ENCODE peak calls at places on chromosomes 11 and 22, in ten cellular contexts. H, L, P, J, X, E, Q, C, U and G are unnamed samples.

GRCh38 chr11:115784796-115785521 is 280.7 kb upstream of the CADM1 start:
- DNase-seq in H (no peak), L (no peak), P (no peak), J (no peak), X (no peak), E (no peak), Q (no peak), C (no peak), U (peak; percentile 32), G (no peak)

GRCh38 chr11:71499125-71499524 is 27.9 kb upstream of the KRTAP5-7 start:
- DNase-seq in H (no peak), L (no peak), P (no peak), J (no peak), X (no peak), E (peak; percentile 53), Q (no peak), C (peak; percentile 4), U (no peak), G (no peak)

GRCh38 chr11:78228467-78228866 is 39.7 kb downstream of the USP35 start:
- DNase-seq in H (peak; percentile 39), L (no peak), P (no peak), J (peak; percentile 67), X (no peak), E (peak; percentile 71), Q (peak; percentile 75), C (no peak), U (peak; percentile 22), G (no peak)

GRCh38 chr22:31321421-31321820 is 24.7 kb downstream of the PATZ1 start:
- DNase-seq in H (no peak), L (no peak), P (no peak), J (no peak), X (no peak), E (no peak), Q (no peak), C (no peak), U (no peak), G (no peak)

GRCh38 chr22:19959043-19959586 is 17.5 kb upstream of the TXNRD2 start:
- DNase-seq in H (no peak), L (peak; percentile 83), P (peak; percentile 99), J (peak; percentile 14), X (no peak), E (no peak), Q (peak; percentile 66), C (peak; percentile 95), U (peak; percentile 78), G (no peak)

GRCh38 chr11:65183201-65183891 is 1.6 kb downstream of the CAPN1 start:
- DNase-seq in H (peak; percentile 83), L (no peak), P (no peak), J (no peak), X (no peak), E (no peak), Q (no peak), C (no peak), U (peak; percentile 41), G (no peak)

GRCh38 chr22:42700355-42700754 is 20.3 kb downstream of the A4GALT start:
- DNase-seq in H (no peak), L (no peak), P (no peak), J (peak; percentile 6), X (no peak), E (no peak), Q (no peak), C (no peak), U (no peak), G (no peak)

GRCh38 chr11:46977940-46978595 is 41.5 kb downstream of the CSTPP1 start:
- DNase-seq in H (peak; percentile 20), L (no peak), P (no peak), J (no peak), X (no peak), E (no peak), Q (no peak), C (no peak), U (no peak), G (no peak)

GRCh38 chr11:8713760-8714159 is 31.2 kb downstream of the RPL27A start:
- DNase-seq in H (no peak), L (no peak), P (no peak), J (no peak), X (no peak), E (no peak), Q (no peak), C (no peak), U (no peak), G (no peak)

GRCh38 chr11:10302294-10302743 is 2.6 kb upstream of the ADM start:
- DNase-seq in H (no peak), L (no peak), P (no peak), J (no peak), X (no peak), E (no peak), Q (no peak), C (no peak), U (no peak), G (no peak)

GRCh38 chr22:46934746-46935491 is 172.5 kb downstream of the TBC1D22A start:
- DNase-seq in H (peak; percentile 94), L (no peak), P (no peak), J (no peak), X (no peak), E (peak; percentile 27), Q (peak; percentile 92), C (no peak), U (peak; percentile 30), G (no peak)

GRCh38 chr11:93513763-93514162 is 29.4 kb downstream of the SMCO4 start:
- DNase-seq in H (no peak), L (no peak), P (no peak), J (no peak), X (no peak), E (no peak), Q (no peak), C (no peak), U (no peak), G (no peak)

GRCh38 chr11:68890490-68891231 is 13.0 kb downstream of the MRPL21 start:
- DNase-seq in H (no peak), L (no peak), P (no peak), J (no peak), X (no peak), E (peak; percentile 43), Q (peak; percentile 66), C (no peak), U (peak; percentile 28), G (no peak)

GRCh38 chr11:12824281-12825041 is 150.2 kb downstream of the TEAD1 start:
- DNase-seq in H (no peak), L (no peak), P (no peak), J (no peak), X (no peak), E (no peak), Q (no peak), C (no peak), U (no peak), G (no peak)
- TF ChIP-seq CTCF in H (no peak), L (no peak), P (no peak), J (no peak), X (no peak), E (no peak), Q (peak; percentile 19), C (no peak), U (no peak), G (no peak)

DNA sequence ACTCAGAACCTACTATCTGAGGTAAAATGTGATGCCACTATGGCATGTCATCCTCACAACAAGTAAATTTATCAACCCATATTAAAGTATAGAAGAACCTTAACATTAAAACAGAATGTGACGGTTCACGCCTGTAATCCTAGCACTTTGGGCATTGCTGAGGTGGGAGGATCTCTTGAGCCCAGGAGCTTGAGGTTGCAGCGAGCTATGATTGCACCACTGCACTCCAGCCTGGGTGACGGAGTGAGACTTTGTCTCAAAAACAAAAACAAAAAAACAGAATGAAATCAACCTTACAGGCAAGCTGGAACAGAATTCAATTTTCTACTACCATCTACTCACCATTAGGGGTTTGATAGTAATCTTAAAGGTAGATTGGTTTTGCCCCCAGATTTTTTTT is 86.2 kb downstream of the PLEKHA7 start:
- DNase-seq in H (no peak), L (no peak), P (no peak), J (no peak), X (no peak), E (no peak), Q (no peak), C (no peak), U (no peak), G (no peak)
- TF ChIP-seq CTCF in H (no peak), L (no peak), P (no peak), J (no peak), X (no peak), E (no peak), Q (no peak), C (no peak), U (no peak), G (no peak)

GRCh38 chr11:36627471-36627870 is 29.4 kb upstream of the RAG2 start:
- DNase-seq in H (no peak), L (no peak), P (no peak), J (no peak), X (no peak), E (no peak), Q (no peak), C (no peak), U (no peak), G (no peak)

GRCh38 chr11:36627006-36627405 is 29.0 kb upstream of the RAG2 start:
- DNase-seq in H (no peak), L (no peak), P (no peak), J (no peak), X (no peak), E (no peak), Q (no peak), C (no peak), U (no peak), G (no peak)

GRCh38 chr11:36619502-36619901 is 21.5 kb upstream of the RAG2 start:
- DNase-seq in H (no peak), L (no peak), P (no peak), J (no peak), X (no peak), E (no peak), Q (peak; percentile 3), C (no peak), U (no peak), G (no peak)

GRCh38 chr11:36618025-36618700 is 20.1 kb upstream of the RAG2 start:
- DNase-seq in H (no peak), L (no peak), P (no peak), J (no peak), X (no peak), E (no peak), Q (no peak), C (no peak), U (no peak), G (no peak)

DNA sequence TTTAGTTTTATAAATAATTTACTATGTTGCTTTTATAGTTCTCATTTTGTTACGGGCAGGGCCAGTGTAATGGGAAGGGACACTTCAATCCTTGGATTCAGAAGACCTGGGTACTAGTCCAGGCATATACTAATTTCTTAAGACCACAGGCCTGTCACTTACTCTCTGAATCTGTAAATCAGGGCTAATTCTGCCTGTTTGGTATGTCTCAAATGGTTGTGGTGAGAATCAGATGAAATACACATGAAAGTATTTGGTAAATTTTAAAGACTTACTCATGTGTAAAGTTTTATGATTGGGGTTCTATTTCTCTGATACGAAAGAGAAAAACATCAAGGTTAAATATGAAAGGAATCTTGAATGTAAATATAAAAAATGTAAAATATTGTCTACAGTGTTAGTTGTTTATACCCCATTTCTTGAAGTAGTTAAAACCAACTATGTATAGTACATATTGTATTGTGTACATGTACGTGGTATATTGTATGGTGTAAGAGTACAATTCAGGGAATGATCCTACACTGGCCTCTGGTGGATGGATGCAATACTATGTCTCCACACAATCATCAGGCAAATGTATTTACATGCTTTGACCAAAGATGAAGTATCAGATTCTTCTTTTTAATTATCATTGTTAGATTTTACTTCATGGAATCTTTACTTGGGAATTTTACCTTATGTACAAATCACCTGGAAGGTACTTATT is 24.5 kb upstream of the RAG2 start:
- DNase-seq in H (peak; percentile 25), L (no peak), P (no peak), J (no peak), X (no peak), E (peak; percentile 36), Q (peak; percentile 56), C (no peak), U (no peak), G (no peak)
- TF ChIP-seq CTCF in H (peak; percentile 59), L (peak; percentile 60), P (peak; percentile 29), J (no peak), X (peak; percentile 61), E (peak; percentile 29), Q (peak; percentile 58), C (peak; percentile 47), U (peak; percentile 43), G (peak; percentile 74)

GRCh38 chr11:102111011-102111786 is 952 bp downstream of the YAP1 start:
- DNase-seq in H (peak; percentile 72), L (peak; percentile 86), P (peak; percentile 88), J (peak; percentile 25), X (peak; percentile 94), E (no peak), Q (peak; percentile 92), C (peak; percentile 85), U (peak; percentile 71), G (no peak)
- TF ChIP-seq CTCF in H (no peak), L (no peak), P (no peak), J (no peak), X (no peak), E (no peak), Q (peak; percentile 3), C (peak; percentile 24), U (peak; percentile 12), G (no peak)